ENCODE peak calls at places on chromosomes 7 and 10, in five cellular contexts. F is gastrocnemius medialis, B is HCT116, J is esophagus muscularis mucosa, A is A549. I is an unnamed sample. For H3K4me1, the result is how much of the 10 kb centered on the place peaks cover.

GRCh38 chr10:73379064-73379748 is 20.5 kb upstream of the CFAP70 start:
- DNase-seq in F (no peak), B (no peak), J (no peak), A (no peak), I (no peak)

GRCh38 chr7:44287488-44288380 is 37.7 kb downstream of the CAMK2B start:
- DNase-seq in F (peak), A (no peak), B (no peak), J (no peak), I (no peak)

GRCh38 chr7:116045532-116045931 is 15.0 kb upstream of the TFEC start:
- DNase-seq in J (no peak), F (no peak), B (no peak), A (no peak), I (no peak)

GRCh38 chr7:82605247-82605864 is 161.8 kb upstream of the CACNA2D1 start:
- DNase-seq in J (no peak), F (no peak), A (peak), B (peak), I (no peak)

GRCh38 chr10:64011871-64012714 is 490.9 kb downstream of the REEP3 start:
- DNase-seq in J (peak), B (no peak), F (no peak), A (no peak), I (no peak)

GRCh38 chr7:43475983-43476382 is 106.9 kb upstream of the STK17A start:
- DNase-seq in B (no peak), A (no peak), J (no peak), F (no peak), I (no peak)

GRCh38 chr10:28939352-28940157 is 262.2 kb downstream of the BAMBI start:
- DNase-seq in A (peak), B (no peak), F (peak), J (no peak), I (peak)

GRCh38 chr7:40437936-40438634 is 303.3 kb downstream of the SUGCT start:
- DNase-seq in J (no peak), A (no peak), B (no peak), F (no peak), I (no peak)

GRCh38 chr7:26472971-26473370 is 181.3 kb downstream of the SNX10 start:
- DNase-seq in F (no peak), J (no peak), A (peak), B (no peak), I (no peak)

GRCh38 chr10:82176571-82176970 is 301.6 kb downstream of the NRG3 start:
- DNase-seq in F (no peak), B (no peak), A (no peak), J (no peak), I (no peak)

GRCh38 chr7:121020243-121020642 is 31.7 kb downstream of the CPED1 start:
- DNase-seq in A (no peak), J (no peak), F (no peak), B (no peak), I (no peak)

GRCh38 chr10:99730026-99730425 is 1.9 kb downstream of the COX15 start:
- DNase-seq in F (no peak), J (no peak), B (no peak), A (no peak), I (no peak)

GRCh38 chr10:124578231-124579002 is 116.8 kb downstream of the LHPP start:
- DNase-seq in A (no peak), F (no peak), J (no peak), B (no peak), I (peak)

GRCh38 chr10:91043173-91043910 is 122.5 kb upstream of the ANKRD1 start:
- DNase-seq in J (no peak), F (no peak), A (peak), B (peak), I (no peak)

GRCh38 chr10:46544989-46545791 is 11.3 kb downstream of the GPRIN2 start:
- DNase-seq in F (peak), B (peak), J (no peak), A (peak), I (peak)

GRCh38 chr7:69708857-69709256 is 110.6 kb downstream of the AUTS2 start:
- DNase-seq in J (no peak), A (peak), F (no peak), B (no peak), I (no peak)

GRCh38 chr10:102775201-102775972 is 31.6 kb downstream of the WBP1L start:
- DNase-seq in J (peak), B (no peak), A (no peak), F (peak), I (no peak)

GRCh38 chr10:102775973-102776669 is 32.4 kb downstream of the WBP1L start:
- DNase-seq in F (peak), A (no peak), B (no peak), J (peak), I (no peak)

GRCh38 chr10:102777696-102778530 is 34.2 kb downstream of the WBP1L start:
- DNase-seq in F (peak), A (no peak), B (no peak), J (no peak), I (no peak)

GRCh38 chr10:102778781-102779180 is 35.0 kb downstream of the WBP1L start:
- DNase-seq in B (no peak), A (no peak), J (no peak), F (no peak), I (no peak)

DNA sequence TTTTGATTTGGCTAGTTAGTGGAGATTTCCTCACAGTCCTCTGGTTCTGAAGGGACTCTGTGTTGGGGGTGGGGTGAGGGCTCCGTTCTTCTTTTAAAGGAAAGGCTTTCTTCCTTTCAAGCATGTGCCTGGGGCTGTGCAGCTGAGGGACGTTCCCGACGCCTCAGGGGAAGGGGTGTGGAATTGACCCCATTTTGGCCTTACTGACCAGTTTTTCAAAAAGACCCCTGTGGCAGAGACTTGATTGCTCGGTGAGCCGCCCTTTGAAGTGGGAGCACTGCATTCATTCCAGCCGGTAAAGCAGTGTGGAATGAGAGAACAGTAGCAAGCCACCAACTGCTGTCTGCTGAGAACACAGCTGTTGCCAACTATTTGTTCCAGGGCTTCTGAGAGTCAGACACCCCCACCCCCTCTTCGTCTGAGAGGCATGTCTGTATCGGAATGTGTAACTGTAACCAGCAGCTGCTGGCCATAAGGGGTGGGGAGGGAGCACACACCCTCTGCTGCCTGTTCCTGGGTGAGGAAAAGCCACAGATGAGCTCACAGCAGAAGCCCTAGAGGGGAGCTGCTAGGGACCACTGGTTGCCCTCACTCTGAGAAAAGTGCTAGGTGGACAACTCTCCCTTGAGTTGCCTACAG is 33.1 kb downstream of the WBP1L start:
- DNase-seq in F (peak), J (peak), A (peak), B (no peak), I (no peak)
- TF ChIP-seq POLR2A in F (no peak), J (peak), A (no peak), B (no peak), I (peak)

GRCh38 chr10:132004052-132004451 is 22.3 kb upstream of the BNIP3 start:
- DNase-seq in J (no peak), A (no peak), F (no peak), B (no peak), I (no peak)

GRCh38 chr10:132001238-132001977 is 19.7 kb upstream of the BNIP3 start:
- DNase-seq in J (no peak), B (no peak), F (no peak), A (peak), I (no peak)

GRCh38 chr10:132002004-132002403 is 20.3 kb upstream of the BNIP3 start:
- DNase-seq in A (no peak), J (no peak), B (no peak), F (no peak), I (no peak)

GRCh38 chr10:132005147-132005546 is 23.4 kb upstream of the BNIP3 start:
- DNase-seq in A (no peak), J (no peak), B (no peak), F (no peak), I (no peak)

DNA sequence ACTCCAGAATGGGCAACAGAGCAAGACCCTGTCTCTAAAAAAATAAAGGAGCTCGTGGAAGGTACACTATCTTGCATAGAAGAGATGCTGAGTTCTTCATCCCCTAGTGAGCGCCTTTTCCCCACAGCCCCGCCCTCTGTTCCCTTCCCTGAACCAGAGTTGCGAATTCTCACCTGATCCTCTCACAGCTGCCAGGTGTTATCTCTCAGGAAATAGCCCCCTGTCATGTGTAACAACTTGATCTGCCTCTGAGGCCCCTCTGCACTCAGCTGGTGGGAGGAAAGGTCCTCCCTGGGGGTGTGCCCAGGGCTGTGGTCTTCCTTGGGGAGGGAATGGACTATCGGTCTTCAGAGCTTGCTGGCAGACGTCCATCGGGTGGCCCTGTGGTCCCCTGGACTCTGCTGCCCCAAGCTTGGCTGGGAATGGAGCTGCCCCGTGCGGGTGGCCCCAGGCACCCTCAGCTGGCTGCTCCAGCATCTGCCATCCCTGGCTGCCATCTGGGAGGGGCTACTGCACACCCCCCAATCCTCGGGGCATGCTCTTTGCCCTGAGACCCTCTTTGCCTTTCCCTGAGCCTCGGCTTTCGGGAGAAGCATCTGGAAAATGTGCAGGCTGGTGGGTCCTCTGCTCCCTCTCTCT is 21.7 kb upstream of the BNIP3 start:
- DNase-seq in A (no peak), B (no peak), J (no peak), F (no peak), I (no peak)
- H3K4me3 ChIP-seq in A (no peak), B (no peak), J (no peak), F (no peak), I (no peak)

DNA sequence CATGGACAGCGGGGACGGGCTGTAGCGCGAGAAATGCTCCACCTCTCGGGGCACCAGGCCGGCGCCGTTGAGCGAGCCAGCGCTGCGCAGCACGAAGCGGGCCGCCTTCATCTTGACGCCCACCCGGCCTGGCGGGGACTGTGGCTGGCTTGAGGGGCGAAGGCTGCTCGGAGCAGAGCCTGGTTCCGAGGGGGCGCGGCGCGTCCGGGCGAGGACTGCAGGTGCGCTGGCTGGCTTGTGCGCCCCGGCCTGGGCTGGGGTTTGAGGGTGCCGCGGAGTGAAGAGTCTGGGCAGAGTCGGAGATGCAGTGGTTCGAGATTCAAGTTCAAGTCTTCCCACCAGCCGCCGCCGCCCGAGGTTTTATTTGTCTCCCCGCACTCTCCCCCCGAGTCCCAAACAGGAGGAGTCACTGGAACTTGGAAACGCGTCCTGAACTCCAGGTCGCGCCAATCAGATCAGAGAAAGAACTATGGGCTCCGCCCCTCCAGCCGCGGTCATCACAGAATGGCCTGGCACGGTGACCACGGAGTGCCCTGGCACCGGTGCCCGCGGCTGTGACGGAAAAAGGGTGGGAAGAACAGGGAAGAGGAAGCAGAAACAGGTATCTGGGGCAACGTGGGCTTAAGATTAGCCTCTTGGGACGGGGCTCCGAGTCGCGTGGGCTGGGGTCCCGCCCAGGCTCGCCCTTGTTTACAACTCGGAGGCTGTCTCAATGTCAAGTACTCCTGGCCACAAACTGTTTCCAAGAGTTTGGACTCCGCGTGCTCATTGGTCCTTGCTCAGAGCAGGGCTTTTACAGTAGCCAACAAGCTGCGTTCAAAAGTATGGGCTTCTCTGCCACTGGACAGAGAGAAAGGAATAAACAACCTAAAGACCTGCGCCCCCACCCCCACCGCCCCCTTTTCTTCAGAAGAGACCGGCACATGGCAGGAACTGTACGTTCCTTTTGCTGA is at the start of gene PDK4:
- DNase-seq in F (peak), J (peak), B (peak), A (peak), I (peak)
- H3K4me1 ChIP-seq in F (under half), J (under half), B (under half), A (under half), I (under half)

GRCh38 chr10:5448333-5449048 is 36.1 kb downstream of the NET1 start:
- DNase-seq in B (no peak), F (no peak), A (no peak), J (no peak), I (no peak)
- TF ChIP-seq POLR2A in B (no peak), F (no peak), A (no peak), J (no peak), I (peak)

DNA sequence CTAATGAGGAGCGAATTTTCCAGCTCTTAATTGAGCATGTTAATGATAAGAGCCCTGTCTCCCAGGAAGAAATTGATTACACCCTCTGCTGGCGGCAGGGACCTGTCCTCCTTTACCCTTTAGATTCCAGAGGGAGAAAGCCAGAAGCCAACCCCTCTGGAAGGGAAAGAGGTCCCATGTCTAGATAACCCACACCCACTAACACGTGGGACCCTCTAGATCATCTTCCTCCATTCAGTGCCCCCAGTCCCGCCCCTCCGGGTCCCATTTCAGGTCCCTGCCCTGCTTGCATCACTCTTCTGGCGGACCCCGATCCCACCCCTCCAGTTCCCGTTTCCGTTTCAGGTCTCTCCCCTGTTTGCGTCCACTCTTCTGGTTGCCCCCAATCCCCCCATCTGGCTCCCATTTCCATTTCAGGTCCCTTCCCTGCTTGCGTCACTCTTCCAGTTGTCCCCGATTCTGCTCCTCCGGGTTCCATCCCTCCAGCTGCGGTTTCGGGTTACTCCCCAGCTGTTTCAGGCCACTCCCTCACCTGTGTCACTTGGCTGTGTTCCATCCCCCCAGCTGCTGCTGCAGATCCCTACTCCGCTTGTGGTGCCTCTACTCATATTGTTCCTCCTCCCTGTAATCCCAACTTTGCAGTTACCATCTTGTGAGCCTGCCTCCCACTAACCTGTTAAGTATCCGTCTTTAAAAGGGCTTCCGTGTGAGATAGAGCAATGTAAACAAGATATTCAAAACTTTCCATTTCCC is 202.4 kb downstream of the SH2D4B start:
- DNase-seq in J (no peak), A (no peak), B (no peak), F (no peak), I (no peak)
- H3K4me3 ChIP-seq in J (no peak), A (no peak), B (no peak), F (no peak), I (no peak)

GRCh38 chr7:50669890-50670289 is 104.7 kb upstream of the DDC start:
- DNase-seq in F (no peak), A (no peak), B (no peak), J (no peak), I (no peak)
- H3K4me1 ChIP-seq in F (half or more), A (under half), B (under half), J (half or more), I (under half)

DNA sequence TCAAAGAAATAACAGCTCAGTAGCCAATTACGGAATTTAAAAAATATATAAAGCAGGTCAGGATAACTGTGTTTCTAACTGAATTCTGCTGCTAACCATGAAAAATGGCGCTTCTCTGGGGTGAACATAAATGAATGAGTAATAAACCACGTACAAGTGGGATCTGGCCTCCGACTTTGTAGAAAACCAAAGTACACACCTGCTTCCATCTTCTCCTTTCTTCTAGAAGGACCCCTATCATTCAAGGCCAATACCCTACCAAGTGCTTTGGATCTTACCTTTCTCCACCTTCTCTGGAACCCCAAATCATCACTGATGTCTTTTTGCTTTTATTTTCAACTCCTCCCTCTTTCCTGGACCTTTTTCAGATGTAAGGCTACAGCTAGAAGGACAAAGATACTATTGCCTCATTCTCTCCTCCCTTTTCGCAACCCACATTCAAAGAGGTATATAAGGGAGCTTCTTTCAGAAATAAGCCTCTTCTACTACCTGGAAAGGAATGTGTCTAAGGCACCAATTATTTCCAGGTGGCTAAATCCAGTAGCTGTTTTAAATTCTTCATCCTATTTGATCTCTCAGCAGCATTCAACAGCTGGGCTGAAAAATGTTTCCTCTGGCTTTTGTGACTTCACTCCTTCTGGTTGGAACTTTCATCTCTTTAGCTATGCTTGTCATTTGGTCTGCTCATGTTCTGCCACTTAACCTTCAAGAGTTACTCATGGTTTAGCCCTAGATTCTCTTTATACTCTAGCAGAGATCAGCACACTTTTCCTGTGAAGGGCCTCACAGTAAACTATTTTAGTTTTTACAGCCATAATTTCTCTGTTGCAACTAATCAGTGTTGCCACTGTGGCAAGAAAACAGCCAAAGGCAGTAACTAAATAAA is 37.6 kb downstream of the NAMPT start:
- DNase-seq in B (no peak), J (no peak), F (no peak), A (no peak), I (no peak)
- TF ChIP-seq POLR2A in B (no peak), J (no peak), F (no peak), A (no peak), I (no peak)

GRCh38 chr10:27152687-27153086 is 1.5 kb downstream of the YME1L1 start:
- DNase-seq in J (no peak), A (no peak), F (no peak), B (no peak), I (no peak)
- H3K4me3 ChIP-seq in J (peak), A (peak), F (peak), B (peak), I (no peak)

DNA sequence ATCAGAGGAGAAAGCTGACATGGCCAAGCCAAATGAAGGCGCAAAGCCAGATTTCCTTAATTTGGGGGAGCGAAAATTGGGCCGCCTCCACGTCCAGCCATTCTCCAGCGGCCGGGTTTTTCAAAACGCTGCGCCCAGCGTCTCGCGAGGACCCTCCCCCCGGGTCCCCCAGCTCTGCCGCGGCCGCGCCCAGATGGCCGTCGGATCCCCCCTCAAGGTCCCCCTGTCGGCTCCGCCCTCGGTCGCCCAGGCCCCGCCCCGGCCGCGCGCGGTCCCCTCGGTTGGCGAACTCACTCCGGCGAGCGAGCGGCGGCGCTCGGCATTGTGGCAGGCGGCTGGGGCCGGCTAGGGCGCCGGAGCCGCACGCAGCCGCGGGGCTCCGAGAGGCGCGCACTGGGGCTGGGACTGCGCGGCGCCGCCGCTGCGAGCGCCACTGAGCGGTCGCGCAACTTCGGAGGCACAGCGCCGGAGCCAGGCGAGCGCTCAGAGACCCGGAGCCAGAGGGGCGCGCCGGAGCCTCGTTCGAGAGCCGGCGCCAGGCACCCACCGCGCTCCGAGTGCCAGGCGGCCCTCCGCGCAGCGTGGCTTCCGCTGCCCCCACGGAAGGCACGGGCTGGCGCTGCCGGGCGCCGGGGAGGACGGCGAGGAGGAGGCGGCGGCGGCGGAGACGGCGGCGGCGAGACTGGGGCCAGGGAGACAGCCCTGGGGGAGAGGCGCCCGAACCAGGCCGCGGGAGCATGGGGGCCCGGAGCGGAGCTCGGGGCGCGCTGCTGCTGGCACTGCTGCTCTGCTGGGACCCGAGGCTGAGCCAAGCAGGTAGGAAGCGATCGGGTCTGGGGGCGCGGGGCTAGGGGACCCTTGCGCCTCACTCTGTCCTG is at the start of gene UNC5B:
- DNase-seq in A (peak), J (no peak), B (peak), F (peak), I (peak)
- H3K4me1 ChIP-seq in A (under half), J (half or more), B (half or more), F (under half), I (under half)

I was measured in Peyer's patch.